ENCODE peak calls at places on chromosomes 5 and 9, in ten cellular contexts. Y is ACHN; J is NCI-H2081; N is activated T-helper 1 cell treated with Interleukin-2 at 50 U/mL for 16 hours; B is CD4-positive, alpha-beta T cell; K is NCI-H1930; Z is K562; S is DMS79; O is stimulated activated naive B cell treated with anti-CD40 and anti-IgM and Interleukin-4, amounts not matched to agents 10 μg/mL and 1 μg/mL and 100 μg/mL, for 72 hours; Q is amniotic stem cell. R is an unnamed sample.

GRCh38 chr5:107808671-107809137 is 138.0 kb upstream of the EFNA5 start:
- DNase-seq in Y (no peak), Q (no peak), O (no peak), B (no peak), S (no peak), Z (no peak), K (peak; percentile 44), N (no peak), J (no peak), R (no peak)

GRCh38 chr5:179275381-179275878 is 69.8 kb downstream of the ADAMTS2 start:
- DNase-seq in Y (no peak), Z (no peak), B (no peak), N (no peak), J (no peak), S (no peak), O (no peak), K (no peak), Q (no peak), R (no peak)

GRCh38 chr5:54905246-54905770 is 80.1 kb downstream of the ESM1 start:
- DNase-seq in Q (no peak), N (no peak), Y (no peak), Z (no peak), O (no peak), K (no peak), S (no peak), J (no peak), B (no peak), R (no peak)

GRCh38 chr9:2257530-2257929 is 242.4 kb downstream of the SMARCA2 start:
- DNase-seq in B (no peak), J (peak; percentile 64), K (no peak), N (no peak), Z (no peak), Q (no peak), O (peak; percentile 11), Y (no peak), S (no peak), R (no peak)

GRCh38 chr9:89314955-89315354 is 3.3 kb upstream of the SECISBP2 start:
- DNase-seq in O (no peak), B (no peak), Z (no peak), J (no peak), N (no peak), S (no peak), Q (no peak), K (no peak), Y (no peak), R (no peak)

GRCh38 chr9:109349431-109349846 is 28.6 kb upstream of the EPB41L4B start:
- DNase-seq in Z (no peak), S (peak; percentile 33), J (no peak), B (no peak), K (peak; percentile 15), Y (peak; percentile 75), O (no peak), N (no peak), Q (peak; percentile 65), R (no peak)

GRCh38 chr9:76725885-76726284 is 38.4 kb upstream of the PCA3 start:
- DNase-seq in Y (no peak), J (no peak), O (no peak), Z (no peak), B (no peak), Q (no peak), N (no peak), S (no peak), K (no peak), R (no peak)

GRCh38 chr9:127241354-127241753 is 23.2 kb upstream of the GARNL3 start:
- DNase-seq in Y (no peak), N (no peak), Q (no peak), B (no peak), S (no peak), Z (no peak), K (no peak), O (no peak), J (no peak), R (no peak)

GRCh38 chr5:43635374-43635773 is 32.4 kb downstream of the NNT start:
- DNase-seq in K (no peak), S (no peak), Q (no peak), Z (no peak), J (no peak), N (no peak), Y (no peak), B (no peak), O (no peak), R (no peak)

GRCh38 chr5:176593273-176593869 is 16.6 kb downstream of the GPRIN1 start:
- DNase-seq in B (no peak), J (no peak), N (no peak), Q (no peak), O (no peak), K (no peak), S (no peak), Z (peak; percentile 59), Y (no peak), R (no peak)

GRCh38 chr9:71895122-71895521 is 15.9 kb downstream of the ABHD17B start:
- DNase-seq in S (no peak), Z (no peak), B (no peak), J (no peak), O (no peak), N (no peak), Y (no peak), Q (no peak), K (no peak), R (no peak)

GRCh38 chr9:15927131-15927530 is 374.3 kb downstream of the CCDC171 start:
- DNase-seq in K (no peak), J (no peak), Y (no peak), N (no peak), B (no peak), Q (no peak), S (no peak), O (no peak), Z (no peak), R (no peak)

GRCh38 chr9:128972956-128973355 is 25.5 kb downstream of the NUP188 start:
- DNase-seq in Q (peak; percentile 24), J (no peak), O (no peak), S (no peak), N (no peak), Z (no peak), K (no peak), B (no peak), Y (peak; percentile 35), R (no peak)

GRCh38 chr9:69195019-69195418 is 20.9 kb downstream of the TJP2 start:
- DNase-seq in K (no peak), Y (no peak), Q (no peak), J (no peak), N (no peak), B (no peak), Z (no peak), O (no peak), S (no peak), R (no peak)

GRCh38 chr5:54401515-54401914 is 54.0 kb upstream of the HSPB3 start:
- DNase-seq in Z (no peak), Q (no peak), S (no peak), O (peak; percentile 13), Y (no peak), N (no peak), B (no peak), J (no peak), K (no peak), R (no peak)

GRCh38 chr5:143870871-143871632 is 59.1 kb downstream of the HMHB1 start:
- DNase-seq in J (no peak), N (no peak), S (no peak), Q (no peak), B (no peak), Y (peak; percentile 4), Z (no peak), O (no peak), K (no peak), R (no peak)

GRCh38 chr9:18542837-18543405 is 69.0 kb downstream of the ADAMTSL1 start:
- DNase-seq in K (no peak), J (no peak), N (no peak), Q (no peak), Z (no peak), Y (no peak), B (no peak), O (no peak), S (no peak), R (no peak)

GRCh38 chr9:97876061-97876460 is 23.0 kb downstream of the FOXE1 start:
- DNase-seq in O (no peak), Z (no peak), Y (no peak), N (no peak), K (no peak), Q (no peak), B (no peak), J (no peak), S (no peak), R (no peak)

GRCh38 chr9:114789006-114789405 is 16.8 kb downstream of the TNFSF15 start:
- DNase-seq in Q (no peak), K (no peak), B (no peak), Z (no peak), J (no peak), Y (no peak), O (no peak), S (no peak), N (no peak), R (no peak)

GRCh38 chr9:92864152-92864551 is 13.7 kb downstream of the ZNF484 start:
- DNase-seq in N (no peak), J (no peak), O (no peak), Y (no peak), Q (no peak), Z (no peak), B (no peak), K (no peak), S (no peak), R (no peak)

GRCh38 chr9:4297795-4298254 is 2.0 kb downstream of the GLIS3 start:
- DNase-seq in B (peak; percentile 43), J (peak; percentile 54), Z (peak; percentile 24), N (peak; percentile 39), Q (peak; percentile 32), K (peak; percentile 45), O (no peak), S (peak; percentile 30), Y (peak; percentile 60), R (no peak)

GRCh38 chr5:133265720-133266575 is 214.1 kb downstream of the HSPA4 start:
- DNase-seq in Z (no peak), O (peak; percentile 29), S (no peak), J (no peak), B (no peak), Y (no peak), K (no peak), N (no peak), Q (no peak), R (no peak)

GRCh38 chr9:104025109-104025508 is 69.0 kb upstream of the SMC2 start:
- DNase-seq in O (no peak), J (no peak), Y (no peak), N (no peak), B (no peak), Q (no peak), K (no peak), Z (no peak), S (no peak), R (no peak)

R was measured in pulmonary artery endothelial cell.